ENCODE peak calls at places on chromosomes 3 and 15, in eight cellular contexts. One of them, this sample, is unnamed.

GRCh38 chr3:168260859-168261258 is 165.1 kb upstream of the GOLIM4 start:
- DNase-seq in pancreas: no peak
- DNase-seq in fibroblast of mammary gland: no peak
- DNase-seq in GM06990: no peak
- DNase-seq in GM12865: no peak
- DNase-seq in uterus: no peak
- DNase-seq in WERI-Rb-1: no peak
- DNase-seq in right lobe of liver: no peak
- DNase-seq in this sample: no peak

GRCh38 chr3:144109944-144110343 is 138.3 kb downstream of the DIPK2A start:
- DNase-seq in pancreas: no peak
- DNase-seq in fibroblast of mammary gland: no peak
- DNase-seq in WERI-Rb-1: no peak
- DNase-seq in uterus: no peak
- DNase-seq in GM06990: peak; percentile 23
- DNase-seq in GM12865: peak; percentile 43
- DNase-seq in right lobe of liver: no peak
- DNase-seq in this sample: no peak

GRCh38 chr15:34365073-34365825 is 1.7 kb downstream of the LPCAT4 start:
- DNase-seq in pancreas: no peak
- DNase-seq in fibroblast of mammary gland: no peak
- DNase-seq in uterus: no peak
- DNase-seq in GM12865: peak; percentile 62
- DNase-seq in right lobe of liver: no peak
- DNase-seq in WERI-Rb-1: no peak
- DNase-seq in GM06990: no peak
- DNase-seq in this sample: no peak

GRCh38 chr3:179509701-179510100 is 53.0 kb upstream of the ACTL6A start:
- DNase-seq in uterus: no peak
- DNase-seq in right lobe of liver: no peak
- DNase-seq in GM12865: no peak
- DNase-seq in GM06990: no peak
- DNase-seq in fibroblast of mammary gland: no peak
- DNase-seq in WERI-Rb-1: no peak
- DNase-seq in pancreas: no peak
- DNase-seq in this sample: no peak

GRCh38 chr3:131821376-131821775 is 213.4 kb downstream of the CPNE4 start:
- DNase-seq in right lobe of liver: no peak
- DNase-seq in uterus: no peak
- DNase-seq in pancreas: no peak
- DNase-seq in GM12865: no peak
- DNase-seq in WERI-Rb-1: no peak
- DNase-seq in fibroblast of mammary gland: no peak
- DNase-seq in GM06990: no peak
- DNase-seq in this sample: no peak

GRCh38 chr15:71232411-71232810 is 117.1 kb downstream of the THSD4 start:
- DNase-seq in WERI-Rb-1: no peak
- DNase-seq in pancreas: no peak
- DNase-seq in GM06990: no peak
- DNase-seq in GM12865: no peak
- DNase-seq in fibroblast of mammary gland: peak; percentile 52
- DNase-seq in uterus: no peak
- DNase-seq in right lobe of liver: no peak
- DNase-seq in this sample: no peak

GRCh38 chr15:39472661-39473657 is 107.9 kb upstream of the THBS1 start:
- DNase-seq in uterus: peak; percentile 98
- DNase-seq in fibroblast of mammary gland: peak; percentile 97
- DNase-seq in right lobe of liver: peak; percentile 62
- DNase-seq in GM06990: no peak
- DNase-seq in pancreas: peak; percentile 80
- DNase-seq in WERI-Rb-1: no peak
- DNase-seq in GM12865: no peak
- DNase-seq in this sample: no peak

GRCh38 chr15:81893182-81893833 is 152.5 kb downstream of the MEX3B start:
- DNase-seq in right lobe of liver: no peak
- DNase-seq in GM06990: no peak
- DNase-seq in GM12865: no peak
- DNase-seq in fibroblast of mammary gland: no peak
- DNase-seq in uterus: no peak
- DNase-seq in WERI-Rb-1: no peak
- DNase-seq in pancreas: no peak
- DNase-seq in this sample: no peak

GRCh38 chr3:168216851-168217250 is 121.1 kb upstream of the GOLIM4 start:
- DNase-seq in GM06990: no peak
- DNase-seq in GM12865: no peak
- DNase-seq in uterus: no peak
- DNase-seq in WERI-Rb-1: peak; percentile 46
- DNase-seq in pancreas: no peak
- DNase-seq in fibroblast of mammary gland: no peak
- DNase-seq in right lobe of liver: no peak
- DNase-seq in this sample: no peak

GRCh38 chr15:100002091-100002620 is 268.9 kb upstream of the LYSMD4 start:
- DNase-seq in pancreas: no peak
- DNase-seq in fibroblast of mammary gland: no peak
- DNase-seq in WERI-Rb-1: no peak
- DNase-seq in GM12865: no peak
- DNase-seq in GM06990: no peak
- DNase-seq in uterus: no peak
- DNase-seq in right lobe of liver: no peak
- DNase-seq in this sample: no peak

GRCh38 chr3:151894219-151894618 is 20.8 kb downstream of the SUCNR1 start:
- DNase-seq in WERI-Rb-1: no peak
- DNase-seq in fibroblast of mammary gland: no peak
- DNase-seq in GM12865: no peak
- DNase-seq in uterus: no peak
- DNase-seq in right lobe of liver: no peak
- DNase-seq in pancreas: no peak
- DNase-seq in GM06990: no peak
- DNase-seq in this sample: no peak

GRCh38 chr15:48414015-48414414 is 82.8 kb downstream of the DUT start:
- DNase-seq in fibroblast of mammary gland: peak; percentile 95
- DNase-seq in pancreas: no peak
- DNase-seq in uterus: peak; percentile 54
- DNase-seq in GM06990: no peak
- DNase-seq in right lobe of liver: no peak
- DNase-seq in WERI-Rb-1: no peak
- DNase-seq in GM12865: no peak
- DNase-seq in this sample: no peak

GRCh38 chr3:187955076-187955952 is 198.6 kb upstream of the LPP start:
- DNase-seq in GM12865: no peak
- DNase-seq in WERI-Rb-1: no peak
- DNase-seq in GM06990: no peak
- DNase-seq in uterus: peak; percentile 34
- DNase-seq in pancreas: no peak
- DNase-seq in right lobe of liver: peak; percentile 64
- DNase-seq in fibroblast of mammary gland: peak; percentile 96
- DNase-seq in this sample: no peak

GRCh38 chr3:40713306-40713705 is 188.5 kb downstream of the ZNF621 start:
- DNase-seq in WERI-Rb-1: no peak
- DNase-seq in GM06990: no peak
- DNase-seq in fibroblast of mammary gland: no peak
- DNase-seq in uterus: no peak
- DNase-seq in pancreas: no peak
- DNase-seq in right lobe of liver: no peak
- DNase-seq in GM12865: no peak
- DNase-seq in this sample: no peak

GRCh38 chr3:59386165-59386564 is 336.3 kb upstream of the CFAP20DC start:
- DNase-seq in uterus: no peak
- DNase-seq in right lobe of liver: no peak
- DNase-seq in WERI-Rb-1: no peak
- DNase-seq in GM06990: peak; percentile 78
- DNase-seq in GM12865: peak; percentile 87
- DNase-seq in fibroblast of mammary gland: no peak
- DNase-seq in pancreas: no peak
- DNase-seq in this sample: peak; percentile 85

GRCh38 chr3:43998374-43998840 is 243.3 kb upstream of the TOPAZ1 start:
- DNase-seq in GM12865: no peak
- DNase-seq in pancreas: no peak
- DNase-seq in fibroblast of mammary gland: peak; percentile 25
- DNase-seq in WERI-Rb-1: no peak
- DNase-seq in GM06990: no peak
- DNase-seq in uterus: no peak
- DNase-seq in right lobe of liver: no peak
- DNase-seq in this sample: no peak

GRCh38 chr3:189981668-189982067 is 139.0 kb downstream of the P3H2 start:
- DNase-seq in GM12865: no peak
- DNase-seq in GM06990: no peak
- DNase-seq in uterus: no peak
- DNase-seq in fibroblast of mammary gland: peak; percentile 95
- DNase-seq in right lobe of liver: no peak
- DNase-seq in WERI-Rb-1: no peak
- DNase-seq in pancreas: no peak
- DNase-seq in this sample: no peak

GRCh38 chr15:45114751-45115085 is 592 bp downstream of the DUOXA2 start:
- DNase-seq in GM06990: no peak
- DNase-seq in WERI-Rb-1: no peak
- DNase-seq in right lobe of liver: no peak
- DNase-seq in uterus: no peak
- DNase-seq in GM12865: no peak
- DNase-seq in pancreas: no peak
- DNase-seq in fibroblast of mammary gland: no peak
- DNase-seq in this sample: no peak

GRCh38 chr3:127829537-127829936 is 7.2 kb upstream of the MGLL start:
- DNase-seq in WERI-Rb-1: no peak
- DNase-seq in pancreas: no peak
- DNase-seq in fibroblast of mammary gland: no peak
- DNase-seq in GM12865: no peak
- DNase-seq in right lobe of liver: no peak
- DNase-seq in uterus: no peak
- DNase-seq in GM06990: no peak
- DNase-seq in this sample: no peak

GRCh38 chr3:129051776-129052400 is 8.7 kb upstream of the GP9 start:
- DNase-seq in GM06990: no peak
- DNase-seq in GM12865: no peak
- DNase-seq in fibroblast of mammary gland: no peak
- DNase-seq in uterus: no peak
- DNase-seq in WERI-Rb-1: no peak
- DNase-seq in right lobe of liver: no peak
- DNase-seq in pancreas: peak; percentile 49
- DNase-seq in this sample: no peak

GRCh38 chr3:38600551-38600950 is 48.9 kb downstream of the SCN5A start:
- DNase-seq in pancreas: no peak
- DNase-seq in uterus: no peak
- DNase-seq in WERI-Rb-1: no peak
- DNase-seq in GM06990: no peak
- DNase-seq in fibroblast of mammary gland: no peak
- DNase-seq in GM12865: no peak
- DNase-seq in right lobe of liver: peak; percentile 5
- DNase-seq in this sample: no peak

GRCh38 chr15:72827216-72827615 is 43.7 kb upstream of the ADPGK start:
- DNase-seq in pancreas: no peak
- DNase-seq in uterus: no peak
- DNase-seq in fibroblast of mammary gland: peak; percentile 11
- DNase-seq in GM06990: no peak
- DNase-seq in WERI-Rb-1: peak; percentile 48
- DNase-seq in GM12865: peak; percentile 38
- DNase-seq in right lobe of liver: no peak
- DNase-seq in this sample: peak; percentile 15

GRCh38 chr3:128427872-128428822 is 38.5 kb downstream of the DNAJB8 start:
- DNase-seq in GM12865: no peak
- DNase-seq in GM06990: no peak
- DNase-seq in right lobe of liver: no peak
- DNase-seq in fibroblast of mammary gland: no peak
- DNase-seq in pancreas: no peak
- DNase-seq in uterus: no peak
- DNase-seq in WERI-Rb-1: no peak
- DNase-seq in this sample: no peak

GRCh38 chr3:119034256-119035013 is at the start of gene IGSF11:
- DNase-seq in GM06990: peak; percentile 68
- DNase-seq in GM12865: peak; percentile 57
- DNase-seq in uterus: peak; percentile 18
- DNase-seq in pancreas: peak; percentile 92
- DNase-seq in fibroblast of mammary gland: peak; percentile 24
- DNase-seq in right lobe of liver: peak; percentile 60
- DNase-seq in WERI-Rb-1: peak; percentile 87
- DNase-seq in this sample: no peak
- TF ChIP-seq CTCF in GM06990: peak; percentile 8
- TF ChIP-seq CTCF in GM12865: peak; percentile 68
- TF ChIP-seq CTCF in uterus: peak; percentile 18
- TF ChIP-seq CTCF in pancreas: peak; percentile 50
- TF ChIP-seq CTCF in fibroblast of mammary gland: no peak
- TF ChIP-seq CTCF in right lobe of liver: peak; percentile 58
- TF ChIP-seq CTCF in WERI-Rb-1: peak; percentile 61
- TF ChIP-seq CTCF in this sample: peak; percentile 59

GRCh38 chr3:155110996-155111901 is 31.1 kb downstream of the MME start:
- DNase-seq in GM12865: no peak
- DNase-seq in WERI-Rb-1: no peak
- DNase-seq in fibroblast of mammary gland: no peak
- DNase-seq in right lobe of liver: no peak
- DNase-seq in uterus: no peak
- DNase-seq in GM06990: no peak
- DNase-seq in pancreas: no peak
- DNase-seq in this sample: no peak
- H3K4me3 ChIP-seq in GM12865: no peak overlapping the region
- H3K4me3 ChIP-seq in WERI-Rb-1: no peak overlapping the region
- H3K4me3 ChIP-seq in fibroblast of mammary gland: no peak overlapping the region
- H3K4me3 ChIP-seq in right lobe of liver: no peak overlapping the region
- H3K4me3 ChIP-seq in uterus: no peak overlapping the region
- H3K4me3 ChIP-seq in GM06990: no peak overlapping the region
- H3K4me3 ChIP-seq in pancreas: no peak overlapping the region
- H3K4me3 ChIP-seq in this sample: no peak overlapping the region

GRCh38 chr3:16221990-16222389 is 42.8 kb downstream of the DPH3 start:
- DNase-seq in pancreas: no peak
- DNase-seq in uterus: no peak
- DNase-seq in GM06990: no peak
- DNase-seq in GM12865: no peak
- DNase-seq in right lobe of liver: no peak
- DNase-seq in WERI-Rb-1: no peak
- DNase-seq in fibroblast of mammary gland: no peak
- DNase-seq in this sample: no peak
- TF ChIP-seq CTCF in pancreas: no peak
- TF ChIP-seq CTCF in uterus: no peak
- TF ChIP-seq CTCF in GM06990: no peak
- TF ChIP-seq CTCF in GM12865: no peak
- TF ChIP-seq CTCF in right lobe of liver: no peak
- TF ChIP-seq CTCF in WERI-Rb-1: no peak
- TF ChIP-seq CTCF in fibroblast of mammary gland: no peak
- TF ChIP-seq CTCF in this sample: no peak

GRCh38 chr3:172564499-172564898 is 41.3 kb upstream of the TNFSF10 start:
- DNase-seq in right lobe of liver: no peak
- DNase-seq in fibroblast of mammary gland: no peak
- DNase-seq in WERI-Rb-1: no peak
- DNase-seq in pancreas: no peak
- DNase-seq in uterus: no peak
- DNase-seq in GM12865: no peak
- DNase-seq in GM06990: no peak
- DNase-seq in this sample: no peak

GRCh38 chr3:172561894-172562664 is 38.8 kb upstream of the TNFSF10 start:
- DNase-seq in GM12865: no peak
- DNase-seq in pancreas: no peak
- DNase-seq in WERI-Rb-1: no peak
- DNase-seq in fibroblast of mammary gland: no peak
- DNase-seq in GM06990: no peak
- DNase-seq in uterus: no peak
- DNase-seq in right lobe of liver: no peak
- DNase-seq in this sample: no peak

GRCh38 chr3:172560026-172560425 is 36.8 kb upstream of the TNFSF10 start:
- DNase-seq in fibroblast of mammary gland: no peak
- DNase-seq in pancreas: no peak
- DNase-seq in WERI-Rb-1: no peak
- DNase-seq in right lobe of liver: no peak
- DNase-seq in uterus: no peak
- DNase-seq in GM12865: no peak
- DNase-seq in GM06990: no peak
- DNase-seq in this sample: no peak

GRCh38 chr3:172559029-172559428 is 35.8 kb upstream of the TNFSF10 start:
- DNase-seq in GM06990: no peak
- DNase-seq in pancreas: no peak
- DNase-seq in uterus: no peak
- DNase-seq in GM12865: no peak
- DNase-seq in WERI-Rb-1: no peak
- DNase-seq in fibroblast of mammary gland: no peak
- DNase-seq in right lobe of liver: no peak
- DNase-seq in this sample: no peak

GRCh38 chr3:172562881-172563835 is 39.9 kb upstream of the TNFSF10 start:
- DNase-seq in GM12865: peak; percentile 13
- DNase-seq in GM06990: no peak
- DNase-seq in uterus: peak; percentile 77
- DNase-seq in fibroblast of mammary gland: peak; percentile 95
- DNase-seq in WERI-Rb-1: no peak
- DNase-seq in right lobe of liver: no peak
- DNase-seq in pancreas: no peak
- DNase-seq in this sample: no peak
- H3K4me3 ChIP-seq in GM12865: no peak overlapping the region
- H3K4me3 ChIP-seq in GM06990: no peak overlapping the region
- H3K4me3 ChIP-seq in uterus: no peak overlapping the region
- H3K4me3 ChIP-seq in fibroblast of mammary gland: no peak overlapping the region
- H3K4me3 ChIP-seq in WERI-Rb-1: no peak overlapping the region
- H3K4me3 ChIP-seq in right lobe of liver: peak overlapping the region; percentile 5
- H3K4me3 ChIP-seq in pancreas: no peak overlapping the region
- H3K4me3 ChIP-seq in this sample: no peak overlapping the region

This sample was measured in GM12864.